ENCODE peak calls at places on chromosome 21, in four cellular contexts. One of them, this sample, is unnamed.

GRCh38 chr21:35329940-35330670 is 281.0 kb upstream of the RUNX1 start:
- DNase-seq in pancreas: no peak
- DNase-seq in left ventricle myocardium inferior: no peak
- DNase-seq in A549: no peak
- DNase-seq in this sample: no peak

GRCh38 chr21:14889080-14889805 is 175.6 kb downstream of the NRIP1 start:
- DNase-seq in left ventricle myocardium inferior: no peak
- DNase-seq in pancreas: no peak
- DNase-seq in A549: no peak
- DNase-seq in this sample: no peak

GRCh38 chr21:29025328-29025713 is 853 bp downstream of the USP16 start:
- DNase-seq in A549: no peak
- DNase-seq in left ventricle myocardium inferior: no peak
- DNase-seq in pancreas: no peak
- DNase-seq in this sample: no peak

GRCh38 chr21:16079830-16080229 is 350.0 kb downstream of the USP25 start:
- DNase-seq in left ventricle myocardium inferior: no peak
- DNase-seq in A549: no peak
- DNase-seq in pancreas: no peak
- DNase-seq in this sample: no peak

GRCh38 chr21:36891692-36892091 is 74.8 kb downstream of the HLCS start:
- DNase-seq in pancreas: no peak
- DNase-seq in A549: no peak
- DNase-seq in left ventricle myocardium inferior: no peak
- DNase-seq in this sample: no peak

GRCh38 chr21:25467891-25468290 is 139.4 kb downstream of the MRPL39 start:
- DNase-seq in pancreas: no peak
- DNase-seq in A549: no peak
- DNase-seq in left ventricle myocardium inferior: no peak
- DNase-seq in this sample: no peak

GRCh38 chr21:36551731-36552457 is 72.0 kb upstream of the CLDN14 start:
- DNase-seq in left ventricle myocardium inferior: no peak
- DNase-seq in pancreas: no peak
- DNase-seq in A549: no peak
- DNase-seq in this sample: no peak

GRCh38 chr21:44727757-44728156 is 16.4 kb upstream of the TSPEAR start:
- DNase-seq in pancreas: no peak
- DNase-seq in A549: no peak
- DNase-seq in left ventricle myocardium inferior: no peak
- DNase-seq in this sample: no peak

GRCh38 chr21:43306911-43307676 is 119.8 kb downstream of the SIK1 start:
- DNase-seq in A549: peak; percentile 49
- DNase-seq in left ventricle myocardium inferior: peak; percentile 38
- DNase-seq in pancreas: peak; percentile 52
- DNase-seq in this sample: no peak

GRCh38 chr21:28142692-28143091 is 850.0 kb downstream of the LTN1 start:
- DNase-seq in pancreas: no peak
- DNase-seq in left ventricle myocardium inferior: no peak
- DNase-seq in A549: no peak
- DNase-seq in this sample: no peak

GRCh38 chr21:41711416-41712023 is 55.3 kb downstream of the RIPK4 start:
- DNase-seq in pancreas: no peak
- DNase-seq in left ventricle myocardium inferior: no peak
- DNase-seq in A549: no peak
- DNase-seq in this sample: no peak

GRCh38 chr21:29508311-29508710 is 209.6 kb downstream of the BACH1 start:
- DNase-seq in A549: no peak
- DNase-seq in left ventricle myocardium inferior: no peak
- DNase-seq in pancreas: no peak
- DNase-seq in this sample: no peak

GRCh38 chr21:37712204-37712934 is 203.9 kb downstream of the KCNJ6 start:
- DNase-seq in A549: peak; percentile 27
- DNase-seq in left ventricle myocardium inferior: peak; percentile 50
- DNase-seq in pancreas: peak; percentile 79
- DNase-seq in this sample: peak; percentile 19

GRCh38 chr21:41398831-41399230 is 27.2 kb upstream of the MX1 start:
- DNase-seq in A549: no peak
- DNase-seq in pancreas: no peak
- DNase-seq in left ventricle myocardium inferior: no peak
- DNase-seq in this sample: no peak

GRCh38 chr21:39726133-39726532 is 18.9 kb upstream of the IGSF5 start:
- DNase-seq in A549: no peak
- DNase-seq in pancreas: no peak
- DNase-seq in left ventricle myocardium inferior: no peak
- DNase-seq in this sample: no peak

GRCh38 chr21:17607684-17608083 is 5.0 kb downstream of the BTG3 start:
- DNase-seq in left ventricle myocardium inferior: no peak
- DNase-seq in pancreas: no peak
- DNase-seq in A549: no peak
- DNase-seq in this sample: no peak

GRCh38 chr21:36693144-36694040 is 5.5 kb upstream of the SIM2 start:
- DNase-seq in pancreas: peak; percentile 55
- DNase-seq in left ventricle myocardium inferior: no peak
- DNase-seq in A549: no peak
- DNase-seq in this sample: no peak

GRCh38 chr21:38144193-38144592 is 112.6 kb upstream of the KCNJ15 start:
- DNase-seq in pancreas: no peak
- DNase-seq in left ventricle myocardium inferior: no peak
- DNase-seq in A549: no peak
- DNase-seq in this sample: no peak

GRCh38 chr21:35106246-35106835 is 57.2 kb upstream of the RUNX1 start:
- DNase-seq in A549: no peak
- DNase-seq in pancreas: no peak
- DNase-seq in left ventricle myocardium inferior: no peak
- DNase-seq in this sample: no peak

GRCh38 chr21:42751866-42752265 is 98.4 kb downstream of the PDE9A start:
- DNase-seq in left ventricle myocardium inferior: no peak
- DNase-seq in A549: no peak
- DNase-seq in pancreas: peak; percentile 15
- DNase-seq in this sample: no peak

GRCh38 chr21:39885119-39885848 is 18.0 kb downstream of the PCP4 start:
- DNase-seq in pancreas: no peak
- DNase-seq in left ventricle myocardium inferior: peak; percentile 45
- DNase-seq in A549: no peak
- DNase-seq in this sample: peak; percentile 74

GRCh38 chr21:24583473-24583872 is 1023.8 kb downstream of the MRPL39 start:
- DNase-seq in A549: no peak
- DNase-seq in left ventricle myocardium inferior: no peak
- DNase-seq in pancreas: no peak
- DNase-seq in this sample: no peak

GRCh38 chr21:35395728-35396127 is 346.6 kb upstream of the RUNX1 start:
- DNase-seq in A549: no peak
- DNase-seq in left ventricle myocardium inferior: no peak
- DNase-seq in pancreas: no peak
- DNase-seq in this sample: no peak

GRCh38 chr21:41766883-41767605 is at the start of gene RIPK4:
- DNase-seq in A549: peak; percentile 60
- DNase-seq in left ventricle myocardium inferior: no peak
- DNase-seq in pancreas: peak; percentile 98
- DNase-seq in this sample: no peak

GRCh38 chr21:17045214-17045835 is 467.5 kb upstream of the CXADR start:
- DNase-seq in left ventricle myocardium inferior: no peak
- DNase-seq in A549: no peak
- DNase-seq in pancreas: no peak
- DNase-seq in this sample: no peak

GRCh38 chr21:44898851-44899767 is 21.6 kb downstream of the ITGB2 start:
- DNase-seq in pancreas: peak; percentile 49
- DNase-seq in A549: no peak
- DNase-seq in left ventricle myocardium inferior: peak; percentile 5
- DNase-seq in this sample: no peak

GRCh38 chr21:39667353-39667891 is 54.7 kb downstream of the B3GALT5 start:
- DNase-seq in A549: no peak
- DNase-seq in pancreas: no peak
- DNase-seq in left ventricle myocardium inferior: no peak
- DNase-seq in this sample: no peak

GRCh38 chr21:43196789-43197188 is 28.0 kb downstream of the CRYAA start:
- DNase-seq in A549: no peak
- DNase-seq in pancreas: peak; percentile 33
- DNase-seq in left ventricle myocardium inferior: no peak
- DNase-seq in this sample: no peak

GRCh38 chr21:41207401-41208388 is 39.7 kb downstream of the BACE2 start:
- DNase-seq in left ventricle myocardium inferior: peak; percentile 78
- DNase-seq in pancreas: no peak
- DNase-seq in A549: no peak
- DNase-seq in this sample: no peak

GRCh38 chr21:37932936-37933335 is 16.7 kb upstream of the KCNJ6 start:
- DNase-seq in left ventricle myocardium inferior: no peak
- DNase-seq in A549: no peak
- DNase-seq in pancreas: no peak
- DNase-seq in this sample: no peak

GRCh38 chr21:45074818-45075605 is 632 bp downstream of the ADARB1 start:
- DNase-seq in left ventricle myocardium inferior: no peak
- DNase-seq in pancreas: peak; percentile 71
- DNase-seq in A549: no peak
- DNase-seq in this sample: no peak

GRCh38 chr21:27713159-27714109 is 746.5 kb upstream of the ADAMTS5 start:
- DNase-seq in left ventricle myocardium inferior: no peak
- DNase-seq in A549: no peak
- DNase-seq in pancreas: no peak
- DNase-seq in this sample: no peak

GRCh38 chr21:44011123-44011773 is 861 bp upstream of the TRAPPC10 start:
- DNase-seq in left ventricle myocardium inferior: peak; percentile 38
- DNase-seq in pancreas: no peak
- DNase-seq in A549: no peak
- DNase-seq in this sample: no peak

GRCh38 chr21:16532841-16533240 is 803.1 kb downstream of the USP25 start:
- DNase-seq in A549: no peak
- DNase-seq in left ventricle myocardium inferior: no peak
- DNase-seq in pancreas: no peak
- DNase-seq in this sample: no peak

GRCh38 chr21:15029077-15029476 is 35.7 kb downstream of the NRIP1 start:
- DNase-seq in pancreas: no peak
- DNase-seq in A549: no peak
- DNase-seq in left ventricle myocardium inferior: no peak
- DNase-seq in this sample: no peak

GRCh38 chr21:38241029-38241740 is 15.6 kb upstream of the KCNJ15 start:
- DNase-seq in pancreas: no peak
- DNase-seq in left ventricle myocardium inferior: peak; percentile 24
- DNase-seq in A549: no peak
- DNase-seq in this sample: no peak

GRCh38 chr21:46130721-46131720 is 24.4 kb downstream of the FTCD start:
- DNase-seq in pancreas: peak; percentile 47
- DNase-seq in A549: no peak
- DNase-seq in left ventricle myocardium inferior: peak; percentile 19
- DNase-seq in this sample: no peak

GRCh38 chr21:46128106-46128982 is 27.0 kb downstream of the FTCD start:
- DNase-seq in A549: no peak
- DNase-seq in left ventricle myocardium inferior: peak; percentile 78
- DNase-seq in pancreas: peak; percentile 30
- DNase-seq in this sample: no peak

GRCh38 chr21:46127239-46128105 is 27.9 kb downstream of the FTCD start:
- DNase-seq in pancreas: peak; percentile 49
- DNase-seq in left ventricle myocardium inferior: no peak
- DNase-seq in A549: no peak
- DNase-seq in this sample: no peak

GRCh38 chr21:46129846-46130651 is 25.3 kb downstream of the FTCD start:
- DNase-seq in pancreas: peak; percentile 40
- DNase-seq in left ventricle myocardium inferior: peak; percentile 14
- DNase-seq in A549: no peak
- DNase-seq in this sample: no peak

GRCh38 chr21:46128983-46129571 is 26.3 kb downstream of the FTCD start:
- DNase-seq in left ventricle myocardium inferior: peak; percentile 25
- DNase-seq in pancreas: peak; percentile 43
- DNase-seq in A549: no peak
- DNase-seq in this sample: no peak
- H3K27ac ChIP-seq in left ventricle myocardium inferior: peak overlapping the region; percentile 90
- H3K27ac ChIP-seq in pancreas: no peak overlapping the region
- H3K27ac ChIP-seq in A549: no peak overlapping the region
- H3K27ac ChIP-seq in this sample: no peak overlapping the region

GRCh38 chr21:31735518-31735992 is 3.6 kb upstream of the SCAF4 start:
- DNase-seq in pancreas: no peak
- DNase-seq in left ventricle myocardium inferior: no peak
- DNase-seq in A549: no peak
- DNase-seq in this sample: no peak
- H3K27ac ChIP-seq in pancreas: no peak overlapping the region
- H3K27ac ChIP-seq in left ventricle myocardium inferior: no peak overlapping the region
- H3K27ac ChIP-seq in A549: no peak overlapping the region
- H3K27ac ChIP-seq in this sample: no peak overlapping the region

GRCh38 chr21:33219961-33220360 is 9.8 kb upstream of the IFNAR2 start:
- DNase-seq in left ventricle myocardium inferior: no peak
- DNase-seq in pancreas: no peak
- DNase-seq in A549: no peak
- DNase-seq in this sample: no peak
- H3K27ac ChIP-seq in left ventricle myocardium inferior: no peak overlapping the region
- H3K27ac ChIP-seq in pancreas: no peak overlapping the region
- H3K27ac ChIP-seq in A549: no peak overlapping the region
- H3K27ac ChIP-seq in this sample: no peak overlapping the region

GRCh38 chr21:22764222-22764621 is 1766.0 kb downstream of the NCAM2 start:
- DNase-seq in pancreas: no peak
- DNase-seq in left ventricle myocardium inferior: no peak
- DNase-seq in A549: no peak
- DNase-seq in this sample: no peak
- H3K27ac ChIP-seq in pancreas: no peak overlapping the region
- H3K27ac ChIP-seq in left ventricle myocardium inferior: no peak overlapping the region
- H3K27ac ChIP-seq in A549: no peak overlapping the region
- H3K27ac ChIP-seq in this sample: no peak overlapping the region

DNA sequence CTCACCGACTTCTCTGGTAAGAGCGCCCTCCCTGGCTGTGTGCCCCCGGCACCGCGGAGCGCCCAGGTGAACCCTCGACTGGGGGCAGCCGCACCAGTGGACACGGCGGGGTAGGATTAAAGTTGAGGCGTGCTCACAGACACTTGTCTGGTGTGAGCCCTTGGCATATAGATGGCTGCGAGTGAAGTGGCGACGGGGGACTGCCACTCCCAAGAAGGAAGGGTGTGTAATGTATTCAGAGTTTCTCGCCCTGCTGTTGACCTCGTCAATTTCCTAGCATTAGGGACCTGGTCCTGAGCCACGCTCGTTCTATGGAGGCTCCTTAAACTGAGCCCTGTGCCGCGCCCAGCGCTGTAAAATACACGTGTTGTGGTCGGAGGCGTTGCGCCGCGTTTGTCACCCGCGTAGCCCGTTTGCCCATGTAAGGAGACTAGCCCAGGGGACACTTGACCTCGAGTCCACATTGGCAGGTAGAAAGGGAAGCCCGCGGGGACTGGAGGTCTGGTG is 545 bp downstream of the EVA1C start:
- DNase-seq in pancreas: peak; percentile 64
- DNase-seq in A549: no peak
- DNase-seq in left ventricle myocardium inferior: peak; percentile 49
- DNase-seq in this sample: no peak
- H3K27ac ChIP-seq in pancreas: peak overlapping the region; percentile 94
- H3K27ac ChIP-seq in A549: peak overlapping the region; percentile 100
- H3K27ac ChIP-seq in left ventricle myocardium inferior: peak overlapping the region; percentile 100
- H3K27ac ChIP-seq in this sample: peak overlapping the region; percentile 99

GRCh38 chr21:33937146-33937545 is 21.5 kb upstream of the ATP5PO start:
- DNase-seq in left ventricle myocardium inferior: no peak
- DNase-seq in A549: no peak
- DNase-seq in pancreas: no peak
- DNase-seq in this sample: no peak
- H3K27ac ChIP-seq in left ventricle myocardium inferior: no peak overlapping the region
- H3K27ac ChIP-seq in A549: no peak overlapping the region
- H3K27ac ChIP-seq in pancreas: no peak overlapping the region
- H3K27ac ChIP-seq in this sample: no peak overlapping the region

This sample was measured in substantia nigra.